ENCODE peak calls at places on chromosomes 12 and 14, in eight cellular contexts. J is hypothalamus, H is progenitor cell of endocrine pancreas, M is NCI-H1092, X is NCI-H510A treated with DMSO at 0.1 percent for 48 hours, K is memory B cell, L is D721Med, Q is EH. B is an unnamed sample.

GRCh38 chr12:12561305-12562015 is 1.2 kb downstream of the DUSP16 start:
- DNase-seq in J (peak; percentile 5), Q (peak; percentile 63), M (peak; percentile 32), L (no peak), H (peak; percentile 65), X (peak; percentile 30), K (peak; percentile 45), B (peak; percentile 68)

GRCh38 chr12:127819066-127819465 is 447.9 kb upstream of the TMEM132C start:
- DNase-seq in K (no peak), L (no peak), Q (peak; percentile 45), X (no peak), M (no peak), J (no peak), H (no peak), B (no peak)

GRCh38 chr12:120261951-120262851 is 3.3 kb downstream of the PXN start:
- DNase-seq in M (no peak), J (no peak), H (no peak), K (no peak), L (no peak), Q (peak; percentile 46), X (no peak), B (no peak)

GRCh38 chr14:60339571-60339970 is 90.5 kb downstream of the PPM1A start:
- DNase-seq in H (no peak), M (no peak), L (no peak), X (no peak), Q (no peak), J (no peak), K (no peak), B (no peak)

GRCh38 chr12:111068281-111068680 is 147.9 kb upstream of the MYL2 start:
- DNase-seq in X (no peak), J (no peak), M (no peak), H (no peak), Q (no peak), L (no peak), K (no peak), B (peak; percentile 18)

GRCh38 chr14:41629876-41630275 is 23.2 kb downstream of the LRFN5 start:
- DNase-seq in M (no peak), H (no peak), Q (no peak), L (no peak), X (no peak), K (no peak), J (no peak), B (no peak)

GRCh38 chr14:35121026-35121886 is 534 bp downstream of the PPP2R3C start:
- DNase-seq in X (no peak), Q (peak; percentile 36), M (no peak), K (no peak), L (no peak), H (no peak), J (no peak), B (no peak)

GRCh38 chr12:39846971-39847661 is 227.5 kb upstream of the ABCD2 start:
- DNase-seq in X (no peak), J (no peak), Q (peak; percentile 9), M (no peak), K (no peak), H (no peak), L (no peak), B (no peak)

GRCh38 chr14:74613211-74613914 is 1.3 kb upstream of the LTBP2 start:
- DNase-seq in H (no peak), M (no peak), Q (no peak), L (no peak), K (no peak), X (no peak), J (no peak), B (peak; percentile 30)

GRCh38 chr12:79344855-79345840 is 345.6 kb downstream of the PAWR start:
- DNase-seq in J (no peak), H (peak; percentile 17), X (peak; percentile 85), Q (peak; percentile 33), M (peak; percentile 48), K (peak; percentile 9), L (no peak), B (peak; percentile 35)

GRCh38 chr14:83940253-83940652 is 1589.7 kb upstream of the FLRT2 start:
- DNase-seq in K (no peak), X (no peak), M (no peak), Q (no peak), L (no peak), J (no peak), H (no peak), B (no peak)

GRCh38 chr12:26327975-26328635 is 132.7 kb downstream of the SSPN start:
- DNase-seq in M (no peak), H (no peak), K (no peak), X (no peak), Q (no peak), L (no peak), J (no peak), B (no peak)

GRCh38 chr12:71947645-71948105 is 9.0 kb downstream of the TPH2 start:
- DNase-seq in K (no peak), M (peak; percentile 91), L (no peak), H (no peak), Q (peak; percentile 45), J (no peak), X (peak; percentile 98), B (peak; percentile 5)

GRCh38 chr12:55470088-55470830 is at the start of gene OR6C70:
- DNase-seq in M (no peak), X (no peak), K (no peak), H (no peak), Q (no peak), L (no peak), J (no peak), B (no peak)

GRCh38 chr14:83023369-83023768 is 1489.7 kb upstream of the SEL1L start:
- DNase-seq in Q (no peak), L (no peak), K (no peak), M (no peak), H (no peak), J (no peak), X (no peak), B (no peak)

GRCh38 chr12:981176-981828 is 9.7 kb upstream of the ERC1 start:
- DNase-seq in Q (peak; percentile 20), J (no peak), H (no peak), L (no peak), K (no peak), M (no peak), X (no peak), B (no peak)

GRCh38 chr12:52321433-52321832 is 235 bp upstream of the KRT83 start:
- DNase-seq in L (no peak), X (no peak), M (peak; percentile 86), Q (no peak), H (no peak), K (no peak), J (no peak), B (no peak)

GRCh38 chr14:66495214-66496098 is 9.3 kb downstream of the CCDC196 start:
- DNase-seq in Q (peak; percentile 69), K (peak; percentile 10), X (peak; percentile 40), H (no peak), M (peak; percentile 37), L (no peak), J (no peak), B (peak; percentile 24)

GRCh38 chr14:29274890-29275651 is 508.5 kb downstream of the FOXG1 start:
- DNase-seq in H (no peak), Q (no peak), M (peak; percentile 21), L (no peak), K (no peak), X (no peak), J (no peak), B (no peak)

GRCh38 chr14:61266436-61267220 is 14.5 kb downstream of the TMEM30B start:
- DNase-seq in K (no peak), L (no peak), X (no peak), H (no peak), M (no peak), J (no peak), Q (peak; percentile 45), B (no peak)

GRCh38 chr14:94550041-94550440 is 11.2 kb upstream of the SERPINA4 start:
- DNase-seq in Q (no peak), M (no peak), K (no peak), X (no peak), H (no peak), J (no peak), L (no peak), B (no peak)

GRCh38 chr14:24508155-24508554 is at the start of gene CMA1:
- DNase-seq in M (no peak), X (no peak), Q (no peak), J (no peak), L (no peak), K (no peak), H (no peak), B (no peak)

B was measured in nephron progenitor cell.